ENCODE peak calls at places on chromosome 4, in ten cellular contexts. R is omental fat pad; G is EL; X is fibroblast of lung; L is GM04503; K is stimulated activated naive CD8-positive, alpha-beta T cell treated with anti-CD3 and anti-CD28 coated beads, Interleukin-15, Interleukin-2, amounts not matched to agents 100 U/mL and 50 U/mL, for 24 hours; W is natural killer cell; P is ELF-1; F is fibroblast of gingiva; J is stimulated activated CD8-positive, alpha-beta memory T cell treated with anti-CD3 and anti-CD28 coated beads, Interleukin-2, amount 100 ng/mL, for 48 hours. U is an unnamed sample.
A peak's percentile ranks its signal among the peaks of the same experiment; 100 is the strongest.

GRCh38 chr4:95102391-95102790 is 344.6 kb downstream of the BMPR1B start:
- DNase-seq in R (no peak), G (no peak), X (no peak), L (no peak), K (no peak), W (no peak), P (no peak), F (no peak), J (no peak), U (no peak)

GRCh38 chr4:166435449-166435848 is 562.4 kb downstream of the TLL1 start:
- DNase-seq in R (no peak), G (peak; percentile 90), X (peak; percentile 6), L (no peak), K (no peak), W (no peak), P (no peak), F (peak; percentile 11), J (no peak), U (peak; percentile 0)

GRCh38 chr4:38665846-38666490 is 2.0 kb downstream of the KLF3 start:
- DNase-seq in R (no peak), G (no peak), X (no peak), L (no peak), K (no peak), W (no peak), P (no peak), F (no peak), J (no peak), U (no peak)

GRCh38 chr4:153777421-153777820 is 11.5 kb downstream of the SFRP2 start:
- DNase-seq in R (no peak), G (no peak), X (no peak), L (no peak), K (no peak), W (no peak), P (no peak), F (no peak), J (no peak), U (no peak)

GRCh38 chr4:39729557-39729956 is 31.6 kb downstream of the UBE2K start:
- DNase-seq in R (no peak), G (peak; percentile 26), X (peak; percentile 52), L (no peak), K (no peak), W (no peak), P (no peak), F (peak; percentile 22), J (no peak), U (no peak)

GRCh38 chr4:182884046-182884445 is 33.1 kb downstream of the DCTD start:
- DNase-seq in R (no peak), G (no peak), X (peak; percentile 15), L (no peak), K (no peak), W (no peak), P (no peak), F (peak; percentile 78), J (no peak), U (no peak)

GRCh38 chr4:47744253-47744652 is 93.6 kb downstream of the CORIN start:
- DNase-seq in R (no peak), G (peak; percentile 6), X (no peak), L (no peak), K (no peak), W (no peak), P (no peak), F (no peak), J (no peak), U (no peak)

GRCh38 chr4:118730683-118731082 is 45.5 kb downstream of the METTL14 start:
- DNase-seq in R (no peak), G (no peak), X (no peak), L (no peak), K (no peak), W (no peak), P (no peak), F (no peak), J (no peak), U (no peak)

GRCh38 chr4:108512615-108513505 is 107.5 kb upstream of the RPL34 start:
- DNase-seq in R (no peak), G (peak; percentile 34), X (peak; percentile 76), L (no peak), K (peak; percentile 43), W (no peak), P (peak; percentile 67), F (peak; percentile 12), J (peak; percentile 18), U (peak; percentile 60)

GRCh38 chr4:96063639-96064038 is 223.7 kb downstream of the PDHA2 start:
- DNase-seq in R (no peak), G (no peak), X (no peak), L (no peak), K (no peak), W (no peak), P (no peak), F (no peak), J (no peak), U (no peak)

GRCh38 chr4:138815811-138816210 is 199.8 kb upstream of the NOCT start:
- DNase-seq in R (no peak), G (no peak), X (no peak), L (no peak), K (no peak), W (no peak), P (no peak), F (no peak), J (no peak), U (no peak)

GRCh38 chr4:131635191-131635590 is 1513.9 kb upstream of the PCDH10 start:
- DNase-seq in R (no peak), G (no peak), X (no peak), L (no peak), K (no peak), W (no peak), P (no peak), F (no peak), J (no peak), U (no peak)

U was measured in dermis blood vessel endothelial cell.